ENCODE peak calls at places on chromosomes 12 and 14, in four cellular contexts. N is left lung, W is GM20000, K is transverse colon. T is an unnamed sample.

GRCh38 chr12:116750298-116750697 is 12.2 kb downstream of the RNFT2 start:
- DNase-seq in W (no peak), K (no peak), N (no peak), T (no peak)

GRCh38 chr14:69360438-69361108 is 37.5 kb downstream of the ERH start:
- DNase-seq in N (no peak), K (no peak), W (peak), T (no peak)

GRCh38 chr12:101951002-101951670 is 73.8 kb downstream of the DRAM1 start:
- DNase-seq in K (no peak), N (no peak), W (no peak), T (no peak)

GRCh38 chr14:68527329-68527851 is 265.5 kb downstream of the ZFP36L1 start:
- DNase-seq in W (no peak), K (no peak), N (no peak), T (no peak)

GRCh38 chr12:105221588-105222325 is 14.2 kb downstream of the APPL2 start:
- DNase-seq in W (no peak), K (no peak), N (no peak), T (no peak)

GRCh38 chr14:60508707-60509437 is at the start of gene SIX6:
- DNase-seq in N (peak), K (no peak), W (no peak), T (no peak)

GRCh38 chr12:105167346-105167745 is 59.8 kb downstream of the WASHC4 start:
- DNase-seq in N (no peak), W (no peak), K (no peak), T (no peak)

GRCh38 chr14:94144765-94145164 is 15.4 kb upstream of the IFI27L2 start:
- DNase-seq in N (no peak), K (no peak), W (no peak), T (no peak)

GRCh38 chr14:85762523-85762922 is 232.6 kb downstream of the FLRT2 start:
- DNase-seq in N (no peak), W (no peak), K (no peak), T (no peak)

GRCh38 chr12:65875635-65876034 is 51.4 kb downstream of the HMGA2 start:
- DNase-seq in K (no peak), N (no peak), W (peak), T (no peak)

GRCh38 chr12:91551927-91552326 is 369.3 kb upstream of the DCN start:
- DNase-seq in K (peak), W (no peak), N (no peak), T (no peak)

GRCh38 chr12:96434107-96434506 is 33.9 kb upstream of the CDK17 start:
- DNase-seq in W (peak), K (peak), N (no peak), T (peak)

GRCh38 chr14:95296595-95297365 is 22.9 kb downstream of the CLMN start:
- DNase-seq in K (no peak), N (no peak), W (no peak), T (no peak)

GRCh38 chr14:76386922-76387782 is 11.2 kb downstream of the ESRRB start:
- DNase-seq in N (no peak), K (peak), W (peak), T (peak)

GRCh38 chr14:58884442-58884841 is 246.7 kb downstream of the DACT1 start:
- DNase-seq in W (no peak), N (no peak), K (no peak), T (no peak)

GRCh38 chr12:6551063-6551461 is 4.8 kb downstream of the IFFO1 start:
- DNase-seq in K (peak), W (no peak), N (peak), T (no peak)

GRCh38 chr14:63164108-63164683 is 40.0 kb upstream of the RHOJ start:
- DNase-seq in W (no peak), K (no peak), N (no peak), T (no peak)

GRCh38 chr12:60209933-60210332 is 614.1 kb downstream of the SLC16A7 start:
- DNase-seq in K (no peak), W (no peak), N (no peak), T (no peak)

DNA sequence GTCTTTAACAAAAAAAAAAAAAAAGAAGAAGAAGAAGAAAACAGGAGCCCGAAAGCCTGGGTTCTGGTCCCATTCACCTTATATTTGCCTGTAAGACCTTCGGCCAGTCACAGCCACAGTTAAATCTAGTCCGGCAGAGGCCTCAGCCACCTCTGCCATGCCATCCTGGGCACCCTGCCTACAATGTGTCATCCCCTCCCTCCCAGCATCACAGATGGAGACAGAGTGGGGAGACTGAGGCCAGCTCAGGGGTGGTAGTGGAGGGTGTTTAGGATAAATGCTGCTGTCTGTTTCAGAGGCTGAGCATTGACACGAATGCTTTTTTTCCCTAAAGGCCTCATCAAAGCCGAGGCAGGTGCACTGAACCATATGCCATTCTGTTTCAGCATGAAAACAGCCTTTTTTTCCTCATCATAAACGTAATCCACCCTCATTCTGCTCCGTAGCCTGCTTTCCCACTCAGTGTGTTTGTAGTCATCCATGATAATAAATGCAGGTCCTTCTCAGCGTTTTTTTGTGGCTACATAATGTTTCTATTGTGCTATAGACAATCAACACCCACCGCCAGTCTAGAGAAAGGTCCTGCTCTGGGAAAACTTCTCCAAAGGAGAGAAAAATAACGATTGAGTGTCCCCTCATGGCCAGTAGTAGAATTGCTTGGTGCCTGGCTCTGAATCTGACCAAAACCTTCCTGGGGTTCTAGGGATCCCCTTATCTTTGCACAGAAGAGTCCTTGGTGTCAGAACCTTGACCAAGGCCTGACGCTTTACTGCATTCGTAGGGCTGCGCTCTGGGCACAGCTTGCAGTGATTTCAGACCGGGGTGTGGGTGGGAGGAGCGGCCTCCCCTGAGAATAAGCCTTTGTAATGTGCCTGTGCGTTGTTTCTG is 41.1 kb upstream of the TSPAN9 start:
- DNase-seq in K (no peak), W (no peak), N (no peak), T (no peak)
- TF ChIP-seq CTCF in K (no peak), W (no peak), N (no peak), T (no peak)

DNA sequence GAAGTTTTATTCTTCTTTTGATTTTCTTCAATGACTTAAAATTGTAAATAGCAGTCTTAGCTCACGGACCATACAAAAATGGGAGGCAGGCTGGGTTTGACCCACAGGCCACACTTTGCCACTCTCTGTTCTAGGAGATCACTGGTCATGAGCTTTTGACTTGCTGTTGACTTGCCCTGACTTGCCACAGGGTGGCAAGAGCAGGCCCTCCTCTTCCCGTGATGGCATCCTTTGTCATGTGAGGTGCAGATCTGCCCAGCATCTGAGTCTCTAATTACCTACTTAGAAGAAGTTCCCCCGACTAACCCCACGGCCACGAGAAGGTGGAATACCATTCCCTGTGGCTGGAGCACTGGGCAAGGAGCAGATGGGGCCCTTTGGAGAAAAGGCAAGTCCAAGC is 81.0 kb upstream of the SCAF11 start:
- DNase-seq in K (no peak), N (no peak), W (no peak), T (no peak)
- TF ChIP-seq CTCF in K (no peak), N (no peak), W (no peak), T (no peak)

DNA sequence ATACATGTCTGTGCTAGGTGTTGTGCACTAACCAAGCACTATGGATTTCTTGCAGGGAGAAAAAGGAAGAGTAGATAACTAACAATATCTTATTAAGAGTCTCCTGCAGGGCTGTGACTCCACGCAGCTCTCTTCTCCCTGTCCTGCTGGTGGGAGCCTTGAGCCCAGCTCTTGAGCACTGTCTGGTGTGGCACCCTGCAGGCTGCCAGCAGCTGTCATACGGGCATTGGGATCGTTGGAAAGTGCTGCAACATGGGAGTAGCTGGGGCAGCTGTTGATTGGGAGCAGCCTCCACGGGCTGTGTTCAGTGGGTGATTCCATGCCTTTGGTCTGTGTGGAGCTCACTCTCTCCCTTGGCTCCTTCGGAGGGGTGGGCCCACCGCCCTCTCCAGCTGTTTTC is 125.3 kb downstream of the FBXL14 start:
- DNase-seq in K (no peak), W (no peak), N (no peak), T (no peak)
- TF ChIP-seq CTCF in K (no peak), W (no peak), N (no peak), T (no peak)

GRCh38 chr12:9798008-9798619 is 29.2 kb upstream of the KLRF1 start:
- DNase-seq in W (peak), K (peak), N (no peak), T (no peak)
- TF ChIP-seq CTCF in W (peak), K (peak), N (no peak), T (peak)

GRCh38 chr14:90383126-90383730 is 13.6 kb upstream of the CALM1 start:
- DNase-seq in W (peak), K (peak), N (peak), T (peak)
- TF ChIP-seq CTCF in W (no peak), K (no peak), N (no peak), T (no peak)

GRCh38 chr12:45745861-45746277 is 16.4 kb downstream of the ARID2 start:
- DNase-seq in K (no peak), N (no peak), W (peak), T (no peak)
- TF ChIP-seq CTCF in K (no peak), N (no peak), W (no peak), T (peak)

GRCh38 chr12:75081305-75081704 is 128.3 kb downstream of the KCNC2 start:
- DNase-seq in K (no peak), W (no peak), N (no peak), T (no peak)

GRCh38 chr12:75087656-75088055 is 122.0 kb downstream of the KCNC2 start:
- DNase-seq in N (no peak), K (no peak), W (no peak), T (no peak)

GRCh38 chr12:75086086-75087038 is 123.3 kb downstream of the KCNC2 start:
- DNase-seq in W (no peak), N (no peak), K (no peak), T (no peak)
- TF ChIP-seq CTCF in W (no peak), N (no peak), K (no peak), T (no peak)

GRCh38 chr14:47442206-47442605 is 233.2 kb downstream of the MDGA2 start:
- DNase-seq in W (no peak), K (no peak), N (no peak), T (no peak)
- TF ChIP-seq CTCF in W (no peak), K (no peak), N (no peak), T (no peak)

GRCh38 chr14:77979171-77979570 is 179.3 kb downstream of the ADCK1 start:
- DNase-seq in K (no peak), N (no peak), W (no peak), T (no peak)

GRCh38 chr14:77980475-77981321 is 180.8 kb downstream of the ADCK1 start:
- DNase-seq in K (peak), N (peak), W (no peak), T (no peak)

GRCh38 chr14:77985235-77985634 is 184.9 kb upstream of the NRXN3 start:
- DNase-seq in N (no peak), K (no peak), W (no peak), T (no peak)

GRCh38 chr14:77979666-77980351 is 179.9 kb downstream of the ADCK1 start:
- DNase-seq in W (no peak), N (no peak), K (no peak), T (no peak)
- TF ChIP-seq CTCF in W (no peak), N (no peak), K (no peak), T (no peak)

DNA sequence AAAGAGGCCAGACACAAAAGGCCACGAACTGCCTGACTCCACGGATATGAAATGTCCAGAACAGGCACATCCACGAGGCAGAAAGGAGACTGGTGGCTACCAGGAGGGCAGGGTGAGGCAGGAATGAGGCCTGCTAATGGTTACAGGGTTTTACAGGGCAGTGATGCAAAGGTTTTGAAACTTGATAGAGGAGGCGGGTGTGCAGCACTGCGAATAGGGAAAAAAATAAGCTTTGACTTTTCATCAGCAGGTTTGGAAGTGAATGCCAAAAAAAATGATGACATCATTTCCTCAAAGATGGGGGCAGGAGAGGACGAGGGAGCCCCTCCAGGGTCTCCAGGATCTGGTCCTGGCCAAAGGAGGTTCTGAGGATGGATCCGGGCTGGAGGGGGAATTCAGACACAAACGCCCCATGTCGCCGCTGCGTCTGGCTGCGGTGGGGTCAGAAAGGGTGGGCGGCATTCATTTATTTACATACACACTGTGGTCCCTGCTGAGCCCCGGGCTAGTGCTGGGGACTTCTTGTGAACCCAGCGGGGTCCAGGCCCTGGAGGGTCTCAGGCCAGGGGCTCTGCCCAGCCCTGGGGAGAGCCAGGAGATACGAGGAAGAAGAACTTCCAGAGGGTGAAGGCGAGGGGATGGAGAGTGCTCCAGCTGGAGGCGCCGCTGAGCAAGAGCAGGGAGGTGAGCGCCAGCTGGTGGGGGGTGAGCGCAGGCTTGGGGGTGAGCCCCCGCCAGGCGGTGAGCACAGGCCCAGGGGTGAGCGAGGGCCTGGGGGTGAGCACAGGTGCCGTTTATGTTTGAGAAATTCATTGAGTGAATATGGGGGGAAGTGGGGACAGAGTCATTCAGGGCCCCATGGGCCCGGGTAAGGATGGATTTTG is 68.3 kb downstream of the NCOR2 start:
- DNase-seq in K (no peak), W (no peak), N (no peak), T (no peak)
- TF ChIP-seq CTCF in K (no peak), W (no peak), N (no peak), T (no peak)

T was measured in natural killer cell.